ENCODE peak calls at places on chromosomes 16 and 17, in ten cellular contexts. Y is GM23248, Z is stomach, A is SK-N-SH, M is dorsolateral prefrontal cortex, R is lung, K is psoas muscle, C is fibroblast of lung, G is neural progenitor cell, D is left ventricle myocardium inferior. L is an unnamed sample.

GRCh38 chr17:296382-296781 is 56.2 kb downstream of the RPH3AL start:
- DNase-seq in Y (no peak), Z (no peak), A (no peak), M (no peak), R (no peak), K (peak; percentile 42), C (no peak), G (no peak), D (no peak), L (no peak)

GRCh38 chr16:24204150-24204665 is 51.9 kb upstream of the CACNG3 start:
- DNase-seq in Y (no peak), Z (no peak), A (no peak), M (no peak), R (no peak), K (no peak), C (no peak), G (no peak), D (no peak), L (no peak)

GRCh38 chr17:77373298-77374169 is 232.8 kb downstream of the SEC14L1 start:
- DNase-seq in Y (peak; percentile 73), Z (peak; percentile 44), A (peak; percentile 65), M (no peak), R (peak; percentile 46), K (peak; percentile 78), C (no peak), G (peak; percentile 78), D (peak; percentile 50), L (no peak)

GRCh38 chr17:48841395-48841831 is 10.6 kb downstream of the CALCOCO2 start:
- DNase-seq in Y (peak; percentile 87), Z (no peak), A (no peak), M (no peak), R (no peak), K (no peak), C (peak; percentile 59), G (no peak), D (no peak), L (no peak)

GRCh38 chr16:11572301-11572995 is 14.3 kb downstream of the LITAF start:
- DNase-seq in Y (no peak), Z (no peak), A (no peak), M (no peak), R (no peak), K (peak; percentile 36), C (no peak), G (no peak), D (peak; percentile 13), L (no peak)

GRCh38 chr17:4565209-4566141 is 5.1 kb upstream of the GGT6 start:
- DNase-seq in Y (peak; percentile 90), Z (peak; percentile 72), A (peak; percentile 78), M (peak; percentile 65), R (peak; percentile 68), K (peak; percentile 78), C (peak; percentile 68), G (peak; percentile 90), D (peak; percentile 51), L (peak; percentile 70)

GRCh38 chr16:1505912-1506311 is 12.8 kb downstream of the TELO2 start:
- DNase-seq in Y (no peak), Z (no peak), A (no peak), M (no peak), R (no peak), K (no peak), C (no peak), G (no peak), D (no peak), L (no peak)

GRCh38 chr16:89017543-89017942 is 40.5 kb upstream of the CBFA2T3 start:
- DNase-seq in Y (no peak), Z (no peak), A (no peak), M (no peak), R (no peak), K (no peak), C (no peak), G (no peak), D (peak; percentile 7), L (no peak)

GRCh38 chr17:45432405-45433113 is at the start of gene ARHGAP27:
- DNase-seq in Y (peak; percentile 52), Z (peak; percentile 54), A (peak; percentile 72), M (no peak), R (peak; percentile 69), K (peak; percentile 80), C (peak; percentile 7), G (peak; percentile 54), D (peak; percentile 71), L (peak; percentile 48)

GRCh38 chr17:32590974-32591373 is 104.2 kb downstream of the CDK5R1 start:
- DNase-seq in Y (no peak), Z (no peak), A (no peak), M (no peak), R (no peak), K (no peak), C (no peak), G (no peak), D (no peak), L (no peak)

GRCh38 chr17:63170795-63171194 is 204.8 kb downstream of the TANC2 start:
- DNase-seq in Y (no peak), Z (no peak), A (no peak), M (no peak), R (no peak), K (no peak), C (no peak), G (no peak), D (no peak), L (no peak)

GRCh38 chr16:25922438-25922837 is 230.7 kb downstream of the HS3ST4 start:
- DNase-seq in Y (no peak), Z (no peak), A (no peak), M (no peak), R (no peak), K (no peak), C (no peak), G (no peak), D (no peak), L (no peak)

GRCh38 chr16:31875112-31875803 is 1.7 kb downstream of the ZNF267 start:
- DNase-seq in Y (peak; percentile 83), Z (no peak), A (no peak), M (no peak), R (no peak), K (no peak), C (peak; percentile 70), G (no peak), D (no peak), L (no peak)
- H3K27ac ChIP-seq in Y (peak overlapping the region; percentile 94), Z (peak overlapping the region; percentile 91), A (no peak overlapping the region), M (no peak overlapping the region), R (no peak overlapping the region), K (no peak overlapping the region), C (peak overlapping the region; percentile 69), G (no peak overlapping the region), D (no peak overlapping the region), L (peak overlapping the region; percentile 67)

DNA sequence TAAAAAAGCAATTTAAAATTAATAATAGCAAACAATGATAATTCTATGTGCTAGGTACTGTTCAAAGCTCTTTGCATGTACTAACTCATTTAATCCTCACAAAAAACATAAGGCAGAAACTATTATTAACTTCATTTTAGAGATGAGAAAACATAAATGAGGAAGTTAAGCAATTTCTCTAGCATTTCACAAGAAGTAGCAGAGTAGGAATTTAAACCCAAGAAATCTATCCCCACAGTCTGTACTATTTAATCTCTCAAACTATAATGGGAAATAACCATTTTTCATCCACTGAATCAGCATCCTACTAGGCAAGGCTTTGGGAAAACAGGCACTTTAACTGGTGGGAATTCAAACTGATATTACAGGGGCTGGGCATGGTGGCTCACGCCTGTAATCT is 42.2 kb upstream of the INTS2 start:
- DNase-seq in Y (no peak), Z (no peak), A (no peak), M (no peak), R (no peak), K (no peak), C (no peak), G (no peak), D (no peak), L (no peak)
- H3K27ac ChIP-seq in Y (no peak overlapping the region), Z (no peak overlapping the region), A (no peak overlapping the region), M (no peak overlapping the region), R (no peak overlapping the region), K (no peak overlapping the region), C (no peak overlapping the region), G (no peak overlapping the region), D (no peak overlapping the region), L (no peak overlapping the region)

GRCh38 chr16:84737192-84737591 is 37.4 kb downstream of the USP10 start:
- DNase-seq in Y (no peak), Z (no peak), A (no peak), M (no peak), R (no peak), K (no peak), C (no peak), G (no peak), D (no peak), L (no peak)
- H3K27ac ChIP-seq in Y (no peak overlapping the region), Z (peak overlapping the region; percentile 32), A (no peak overlapping the region), M (no peak overlapping the region), R (no peak overlapping the region), K (peak overlapping the region; percentile 27), C (no peak overlapping the region), G (no peak overlapping the region), D (peak overlapping the region; percentile 76), L (peak overlapping the region; percentile 18)

GRCh38 chr16:29757950-29758466 is 12.2 kb upstream of the C16orf54 start:
- DNase-seq in Y (peak; percentile 66), Z (no peak), A (no peak), M (no peak), R (no peak), K (no peak), C (peak; percentile 62), G (no peak), D (no peak), L (no peak)

GRCh38 chr16:29748077-29748759 is 2.4 kb upstream of the C16orf54 start:
- DNase-seq in Y (no peak), Z (no peak), A (no peak), M (no peak), R (no peak), K (no peak), C (no peak), G (no peak), D (no peak), L (no peak)

GRCh38 chr16:29756654-29757053 is 10.9 kb upstream of the C16orf54 start:
- DNase-seq in Y (no peak), Z (no peak), A (no peak), M (no peak), R (no peak), K (no peak), C (peak; percentile 22), G (no peak), D (no peak), L (no peak)

DNA sequence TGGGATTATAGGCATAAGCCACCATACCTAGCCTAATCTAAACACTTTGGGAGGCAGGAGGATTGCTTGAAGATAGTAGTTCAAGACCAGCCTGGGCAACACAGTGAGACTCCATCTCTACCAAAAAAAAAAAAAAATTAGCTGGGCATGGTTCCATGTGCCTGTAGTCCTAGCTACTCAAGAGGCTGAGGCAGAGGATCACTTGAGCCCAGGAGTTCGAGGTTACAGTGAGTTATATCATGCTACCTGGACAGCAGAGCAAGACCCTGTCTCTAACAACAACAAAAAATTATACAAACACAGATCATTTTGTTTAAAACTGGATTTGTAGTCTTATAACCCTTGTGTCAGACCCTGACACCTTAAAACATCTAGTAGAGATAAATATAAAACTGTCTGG is 7.7 kb upstream of the C16orf54 start:
- DNase-seq in Y (no peak), Z (no peak), A (no peak), M (no peak), R (no peak), K (no peak), C (no peak), G (no peak), D (no peak), L (no peak)
- H3K27ac ChIP-seq in Y (no peak overlapping the region), Z (no peak overlapping the region), A (no peak overlapping the region), M (no peak overlapping the region), R (no peak overlapping the region), K (no peak overlapping the region), C (no peak overlapping the region), G (no peak overlapping the region), D (no peak overlapping the region), L (no peak overlapping the region)